ENCODE peak calls at places on chromosomes 5 and 9, in ten cellular contexts. E is AG10803, P is hepatocyte, B is osteoblast, G is GM12865, U is HCT116, T is K562, Q is cardiac muscle cell, I is fibroblast of lung, C is upper lobe of right lung. L is an unnamed sample.

GRCh38 chr5:162283611-162284010 is 216.0 kb downstream of the GABRG2 start:
- DNase-seq in E (no peak), P (no peak), B (no peak), G (no peak), U (no peak), T (no peak), Q (no peak), I (no peak), C (no peak), L (no peak)

GRCh38 chr9:135909371-135909770 is 2.0 kb upstream of the CAMSAP1 start:
- DNase-seq in E (no peak), P (no peak), B (peak; percentile 18), G (no peak), U (no peak), T (no peak), Q (no peak), I (no peak), C (peak; percentile 37), L (no peak)

GRCh38 chr5:173554989-173555705 is 61.3 kb downstream of the BOD1 start:
- DNase-seq in E (no peak), P (no peak), B (no peak), G (no peak), U (no peak), T (no peak), Q (no peak), I (no peak), C (no peak), L (peak; percentile 30)

GRCh38 chr5:76944638-76945037 is 8.2 kb upstream of the CRHBP start:
- DNase-seq in E (no peak), P (no peak), B (peak; percentile 54), G (no peak), U (no peak), T (no peak), Q (no peak), I (no peak), C (no peak), L (no peak)

GRCh38 chr5:128036961-128037360 is 46.6 kb upstream of the SLC12A2 start:
- DNase-seq in E (peak; percentile 52), P (no peak), B (no peak), G (no peak), U (no peak), T (no peak), Q (no peak), I (no peak), C (no peak), L (peak; percentile 1)

GRCh38 chr9:108724122-108724521 is 131.7 kb downstream of the ACTL7B start:
- DNase-seq in E (no peak), P (no peak), B (no peak), G (no peak), U (no peak), T (no peak), Q (no peak), I (no peak), C (no peak), L (no peak)

GRCh38 chr5:43041669-43042175 is 1.6 kb upstream of the ANXA2R start:
- DNase-seq in E (no peak), P (peak; percentile 73), B (peak; percentile 62), G (peak; percentile 81), U (no peak), T (peak; percentile 60), Q (peak; percentile 72), I (peak; percentile 96), C (no peak), L (no peak)

GRCh38 chr9:132630811-132631210 is 39.0 kb downstream of the DDX31 start:
- DNase-seq in E (no peak), P (no peak), B (no peak), G (no peak), U (no peak), T (no peak), Q (no peak), I (no peak), C (no peak), L (no peak)

GRCh38 chr5:141874262-141874964 is 3.8 kb downstream of the PCDH1 start:
- DNase-seq in E (no peak), P (peak; percentile 57), B (no peak), G (no peak), U (no peak), T (no peak), Q (no peak), I (no peak), C (peak; percentile 66), L (peak; percentile 44)

GRCh38 chr5:141876628-141877477 is 1.4 kb downstream of the PCDH1 start:
- DNase-seq in E (no peak), P (peak; percentile 30), B (peak; percentile 81), G (no peak), U (no peak), T (no peak), Q (no peak), I (no peak), C (peak; percentile 87), L (peak; percentile 72)

GRCh38 chr5:141873933-141874261 is 4.3 kb downstream of the PCDH1 start:
- DNase-seq in E (no peak), P (no peak), B (peak; percentile 65), G (no peak), U (no peak), T (no peak), Q (no peak), I (no peak), C (no peak), L (peak; percentile 43)

GRCh38 chr5:141875795-141876627 is 2.2 kb downstream of the PCDH1 start:
- DNase-seq in E (no peak), P (peak; percentile 77), B (peak; percentile 83), G (no peak), U (no peak), T (peak; percentile 90), Q (peak; percentile 51), I (no peak), C (peak; percentile 84), L (peak; percentile 88)

DNA sequence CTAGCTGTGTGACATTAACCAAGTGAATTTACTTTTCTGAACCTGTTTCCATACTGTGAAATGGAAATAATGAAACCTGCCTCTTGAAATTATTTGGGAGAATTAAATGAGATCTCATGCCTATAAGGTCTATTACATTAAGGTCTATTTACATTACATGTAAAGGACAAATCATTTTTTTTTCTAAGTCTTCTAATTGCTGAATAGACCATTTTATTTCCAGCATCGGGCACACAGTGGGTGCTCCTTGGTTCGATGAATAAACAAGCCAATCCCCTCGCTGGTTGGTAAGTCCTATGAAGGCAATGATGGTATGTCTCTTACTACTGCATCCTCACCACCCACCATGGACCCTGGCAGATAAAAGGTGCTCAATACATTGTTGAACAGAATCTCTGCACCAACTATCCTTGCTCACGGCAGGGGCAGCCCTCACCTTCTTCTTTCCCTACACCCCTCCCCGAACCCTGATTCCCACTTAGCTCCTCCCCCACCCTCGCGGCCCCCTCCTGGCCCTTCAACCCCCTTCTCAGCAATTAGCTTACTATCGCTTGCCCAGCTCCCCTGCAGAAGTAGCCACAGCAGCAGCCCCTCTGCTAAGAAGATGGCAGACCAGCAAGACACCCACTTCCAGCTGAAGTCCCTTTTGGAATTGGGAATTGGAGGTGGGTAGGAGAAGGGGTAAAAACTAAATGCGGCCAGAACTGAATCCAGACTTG is 3.0 kb downstream of the PCDH1 start:
- DNase-seq in E (no peak), P (peak; percentile 4), B (peak; percentile 52), G (no peak), U (no peak), T (no peak), Q (no peak), I (no peak), C (no peak), L (peak; percentile 68)
- H3K4me3 ChIP-seq in E (no peak overlapping the region), P (peak overlapping the region; percentile 51), B (no peak overlapping the region), G (no peak overlapping the region), U (peak overlapping the region; percentile 87), T (peak overlapping the region; percentile 49), Q (no peak overlapping the region), I (no peak overlapping the region), C (peak overlapping the region; percentile 66), L (peak overlapping the region; percentile 85)

DNA sequence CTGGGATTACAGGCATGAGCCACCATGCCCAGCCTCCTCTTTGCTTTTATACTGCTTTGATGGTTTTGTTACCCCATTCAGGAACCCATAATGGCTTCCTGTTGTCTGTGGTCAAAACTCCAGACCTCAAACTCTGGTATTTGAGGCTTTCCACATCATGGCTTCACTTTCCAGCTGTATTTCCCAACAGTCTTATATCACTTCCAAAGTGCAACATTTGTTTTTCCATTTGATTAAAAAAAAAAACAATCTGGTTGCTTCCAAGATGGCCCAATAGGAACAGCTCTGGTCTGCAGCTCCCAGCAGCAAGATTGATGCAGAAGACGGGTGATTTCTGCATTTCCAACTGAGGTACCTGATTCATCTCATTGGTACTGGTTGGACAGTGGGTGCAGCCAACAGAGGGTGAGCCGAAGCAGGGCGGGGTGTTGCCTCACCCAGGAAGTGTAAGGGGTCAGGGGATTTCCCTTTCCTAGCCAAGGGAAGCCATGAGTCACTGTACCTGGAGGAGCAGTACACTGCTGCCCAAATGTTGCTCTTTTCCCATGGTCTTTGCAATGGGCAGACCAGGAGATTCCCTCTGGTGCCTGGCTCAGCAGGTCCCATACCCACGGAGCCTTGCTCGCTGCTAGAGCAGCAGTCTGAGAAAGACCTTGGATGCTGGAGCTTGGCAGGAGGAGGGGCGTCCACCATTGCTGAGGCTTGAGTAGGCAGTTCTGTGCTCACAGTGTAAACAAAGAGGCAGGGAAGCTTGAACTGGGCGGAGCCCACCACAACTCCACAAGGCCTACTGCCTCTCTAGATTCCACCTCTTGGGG is 458.4 kb downstream of the KDM4C start:
- DNase-seq in E (peak; percentile 75), P (no peak), B (no peak), G (no peak), U (no peak), T (no peak), Q (no peak), I (peak; percentile 63), C (no peak), L (no peak)
- H3K4me3 ChIP-seq in E (no peak overlapping the region), P (no peak overlapping the region), B (no peak overlapping the region), G (no peak overlapping the region), U (no peak overlapping the region), T (no peak overlapping the region), Q (no peak overlapping the region), I (no peak overlapping the region), C (no peak overlapping the region), L (no peak overlapping the region)

GRCh38 chr5:3323144-3323543 is 272.5 kb upstream of the IRX1 start:
- DNase-seq in E (no peak), P (no peak), B (no peak), G (no peak), U (no peak), T (no peak), Q (no peak), I (no peak), C (no peak), L (no peak)

GRCh38 chr5:3321923-3322322 is 273.7 kb upstream of the IRX1 start:
- DNase-seq in E (no peak), P (no peak), B (no peak), G (no peak), U (no peak), T (no peak), Q (no peak), I (no peak), C (no peak), L (no peak)

GRCh38 chr5:3324421-3325101 is 271.1 kb upstream of the IRX1 start:
- DNase-seq in E (no peak), P (no peak), B (no peak), G (no peak), U (no peak), T (no peak), Q (peak; percentile 7), I (no peak), C (no peak), L (peak; percentile 60)

GRCh38 chr5:3320317-3320865 is 275.2 kb upstream of the IRX1 start:
- DNase-seq in E (peak; percentile 16), P (no peak), B (no peak), G (no peak), U (no peak), T (no peak), Q (no peak), I (no peak), C (peak; percentile 22), L (no peak)

DNA sequence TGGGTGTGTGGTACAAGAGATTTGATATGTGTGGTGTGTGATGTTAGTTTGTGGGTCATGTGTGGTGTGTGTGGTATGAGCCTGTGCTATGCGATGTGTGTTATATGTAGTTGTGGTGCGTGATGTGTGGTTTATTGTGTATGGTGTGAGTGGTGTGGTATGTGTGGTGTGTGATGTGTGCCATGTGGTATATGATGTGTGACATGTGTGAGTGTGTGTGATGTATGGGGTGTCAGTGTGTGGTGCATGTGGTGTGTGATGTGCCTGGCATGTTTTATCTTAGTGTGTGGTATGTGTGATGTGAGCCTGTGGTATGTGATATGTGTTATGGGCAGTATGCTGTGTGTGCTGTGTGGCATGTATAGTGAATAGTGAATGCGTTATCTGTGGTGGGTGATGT is 273.0 kb upstream of the IRX1 start:
- DNase-seq in E (no peak), P (no peak), B (no peak), G (no peak), U (no peak), T (no peak), Q (no peak), I (no peak), C (no peak), L (no peak)
- H3K4me3 ChIP-seq in E (no peak overlapping the region), P (no peak overlapping the region), B (no peak overlapping the region), G (no peak overlapping the region), U (no peak overlapping the region), T (no peak overlapping the region), Q (no peak overlapping the region), I (no peak overlapping the region), C (no peak overlapping the region), L (no peak overlapping the region)

GRCh38 chr9:111915425-111915758 is 18.8 kb downstream of the UGCG start:
- DNase-seq in E (no peak), P (no peak), B (no peak), G (no peak), U (no peak), T (no peak), Q (no peak), I (no peak), C (no peak), L (no peak)
- H3K4me3 ChIP-seq in E (no peak overlapping the region), P (no peak overlapping the region), B (no peak overlapping the region), G (peak overlapping the region; percentile 28), U (no peak overlapping the region), T (no peak overlapping the region), Q (no peak overlapping the region), I (no peak overlapping the region), C (no peak overlapping the region), L (no peak overlapping the region)

L was measured in H7.